ENCODE peak calls at places on chromosomes 12 and 14, in four cellular contexts. T, G, K and U are unnamed samples.
A peak's percentile ranks its signal among the peaks of the same experiment; 100 is the strongest.

GRCh38 chr14:68944162-68944561 is 34.9 kb downstream of the ACTN1 start:
- DNase-seq in T (no peak), G (no peak), K (no peak), U (no peak)

GRCh38 chr14:39169541-39169900 is 612 bp downstream of the TRAPPC6B start:
- DNase-seq in T (no peak), G (no peak), K (no peak), U (no peak)

GRCh38 chr14:75875958-75876357 is 105.8 kb downstream of the TGFB3 start:
- DNase-seq in T (no peak), G (no peak), K (no peak), U (no peak)

GRCh38 chr12:56115329-56115728 is 1.1 kb upstream of the RPL41 start:
- DNase-seq in T (no peak), G (no peak), K (no peak), U (no peak)

GRCh38 chr14:103546651-103547454 is 15.6 kb downstream of the BAG5 start:
- DNase-seq in T (no peak), G (peak; percentile 61), K (no peak), U (no peak)

GRCh38 chr14:20460458-20461229 is 590 bp downstream of the PIP4P1 start:
- DNase-seq in T (no peak), G (no peak), K (no peak), U (no peak)

GRCh38 chr14:104368751-104369100 is 210.8 kb upstream of the C14orf180 start:
- DNase-seq in T (no peak), G (no peak), K (no peak), U (no peak)

GRCh38 chr14:58747181-58747580 is 109.4 kb downstream of the DACT1 start:
- DNase-seq in T (no peak), G (no peak), K (peak; percentile 87), U (peak; percentile 25)

GRCh38 chr12:132788375-132789098 is 26.9 kb upstream of the ANKLE2 start:
- DNase-seq in T (no peak), G (no peak), K (no peak), U (no peak)

GRCh38 chr12:11576104-11576503 is 73.4 kb upstream of the ETV6 start:
- DNase-seq in T (no peak), G (no peak), K (no peak), U (no peak)

GRCh38 chr12:6161124-6161882 is 36.8 kb upstream of the VWF start:
- DNase-seq in T (no peak), G (no peak), K (no peak), U (no peak)

GRCh38 chr14:44895716-44896115 is 66.0 kb downstream of the KLHL28 start:
- DNase-seq in T (no peak), G (no peak), K (no peak), U (no peak)

GRCh38 chr12:44874981-44875416 is 1.1 kb downstream of the NELL2 start:
- DNase-seq in T (no peak), G (peak; percentile 16), K (no peak), U (no peak)

GRCh38 chr12:20646239-20646827 is 48.8 kb upstream of the SLCO1C1 start:
- DNase-seq in T (no peak), G (no peak), K (no peak), U (no peak)

GRCh38 chr14:69475194-69475818 is 9.2 kb upstream of the PLEKHD1 start:
- DNase-seq in T (no peak), G (no peak), K (no peak), U (no peak)

GRCh38 chr14:20440882-20441281 is 4.9 kb upstream of the KLHL33 start:
- DNase-seq in T (no peak), G (no peak), K (no peak), U (no peak)

GRCh38 chr12:7716391-7716790 is 5.2 kb downstream of the DPPA3 start:
- DNase-seq in T (no peak), G (no peak), K (no peak), U (no peak)

GRCh38 chr14:59997966-59998365 is 78.0 kb downstream of the LRRC9 start:
- DNase-seq in T (no peak), G (no peak), K (no peak), U (no peak)

GRCh38 chr14:104520620-104521410 is 58.7 kb upstream of the C14orf180 start:
- DNase-seq in T (peak; percentile 62), G (no peak), K (no peak), U (no peak)

GRCh38 chr12:103647267-103647666 is 60.2 kb downstream of the STAB2 start:
- DNase-seq in T (no peak), G (no peak), K (peak; percentile 47), U (no peak)

GRCh38 chr12:89733579-89734201 is 25.1 kb upstream of the ATP2B1 start:
- DNase-seq in T (no peak), G (no peak), K (no peak), U (no peak)

GRCh38 chr14:50047274-50047676 is 69.1 kb downstream of the VCPKMT start:
- DNase-seq in T (no peak), G (no peak), K (no peak), U (no peak)

GRCh38 chr14:51211149-51211548 is 28.9 kb upstream of the TMX1 start:
- DNase-seq in T (no peak), G (no peak), K (no peak), U (no peak)

GRCh38 chr14:94466706-94467370 is 9.2 kb downstream of the SERPINA9 start:
- DNase-seq in T (no peak), G (no peak), K (no peak), U (no peak)

GRCh38 chr14:96576359-96576758 is 74.2 kb downstream of the PAPOLA start:
- DNase-seq in T (no peak), G (no peak), K (no peak), U (no peak)